ENCODE peak calls at places on chromosomes 12 and 14, in ten cellular contexts. H is stromal cell of bone marrow, Q is ureter, B is astrocyte of the hippocampus, W is fibroblast of lung, M is Calu3, U is HFF-Myc, E is natural killer cell, K is HFFc6, T is posterior cingulate gyrus. R is an unnamed sample.

GRCh38 chr14:99777956-99778355 is 15.3 kb upstream of the EML1 start:
- DNase-seq in H (no peak), Q (no peak), B (no peak), W (no peak), M (no peak), U (no peak), E (no peak), K (no peak), T (no peak), R (no peak)

GRCh38 chr12:62866451-62867082 is 68.4 kb downstream of the PPM1H start:
- DNase-seq in H (no peak), Q (no peak), B (peak), W (peak), M (peak), U (no peak), E (no peak), K (peak), T (no peak), R (peak)

GRCh38 chr12:2374092-2374740 is 321.4 kb downstream of the CACNA1C start:
- DNase-seq in H (peak), Q (no peak), B (peak), W (peak), M (no peak), U (no peak), E (no peak), K (peak), T (no peak), R (no peak)

GRCh38 chr12:87270894-87271293 is 758.3 kb downstream of the C12orf50 start:
- DNase-seq in H (peak), Q (no peak), B (peak), W (peak), M (no peak), U (no peak), E (no peak), K (no peak), T (no peak), R (peak)

GRCh38 chr12:113167868-113168267 is 17.4 kb downstream of the DDX54 start:
- DNase-seq in H (no peak), Q (no peak), B (no peak), W (no peak), M (no peak), U (no peak), E (no peak), K (no peak), T (no peak), R (no peak)

GRCh38 chr14:105153739-105154475 is 14.7 kb downstream of the JAG2 start:
- DNase-seq in H (no peak), Q (no peak), B (no peak), W (no peak), M (no peak), U (no peak), E (no peak), K (no peak), T (no peak), R (no peak)

GRCh38 chr14:74500417-74501134 is 7.0 kb downstream of the ISCA2 start:
- DNase-seq in H (no peak), Q (no peak), B (peak), W (no peak), M (no peak), U (no peak), E (no peak), K (no peak), T (no peak), R (no peak)

GRCh38 chr12:28766398-28766797 is 382.7 kb upstream of the FAR2 start:
- DNase-seq in H (no peak), Q (no peak), B (no peak), W (no peak), M (no peak), U (no peak), E (no peak), K (no peak), T (no peak), R (no peak)

GRCh38 chr14:33714527-33715222 is 236.2 kb downstream of the EGLN3 start:
- DNase-seq in H (peak), Q (no peak), B (peak), W (peak), M (no peak), U (no peak), E (no peak), K (peak), T (no peak), R (peak)

GRCh38 chr12:4274960-4275868 is 1.7 kb downstream of the CCND2 start:
- DNase-seq in H (no peak), Q (no peak), B (peak), W (no peak), M (no peak), U (no peak), E (no peak), K (peak), T (no peak), R (peak)

GRCh38 chr12:21416611-21417121 is 20.8 kb upstream of the PYROXD1 start:
- DNase-seq in H (no peak), Q (no peak), B (peak), W (peak), M (no peak), U (no peak), E (no peak), K (peak), T (no peak), R (peak)

R was measured in astrocyte of the spinal cord.